ENCODE peak calls at places on chromosomes 5 and 9, in five cellular contexts. J, N, B, I and F are unnamed samples.

GRCh38 chr5:161548472-161549094 is 2.1 kb upstream of the GABRB2 start:
- DNase-seq in J (no peak), N (no peak), B (peak; percentile 69), I (no peak), F (no peak)

GRCh38 chr5:65262590-65263189 is 219.0 kb downstream of the ADAMTS6 start:
- DNase-seq in J (no peak), N (no peak), B (no peak), I (no peak), F (no peak)

GRCh38 chr5:179293276-179293675 is 52.0 kb downstream of the ADAMTS2 start:
- DNase-seq in J (no peak), N (no peak), B (no peak), I (no peak), F (no peak)

GRCh38 chr5:169440107-169440701 is 139.3 kb upstream of the SLIT3 start:
- DNase-seq in J (no peak), N (no peak), B (no peak), I (no peak), F (no peak)

GRCh38 chr5:180960209-180960608 is 28.4 kb upstream of the BTNL3 start:
- DNase-seq in J (no peak), N (no peak), B (no peak), I (no peak), F (no peak)

GRCh38 chr5:145375521-145375920 is 459.6 kb downstream of the PRELID2 start:
- DNase-seq in J (no peak), N (no peak), B (no peak), I (no peak), F (no peak)

GRCh38 chr9:93814561-93814960 is 140.6 kb downstream of the BARX1 start:
- DNase-seq in J (no peak), N (no peak), B (peak; percentile 57), I (no peak), F (peak; percentile 4)

GRCh38 chr9:126505697-126506346 is 107.9 kb upstream of the LMX1B start:
- DNase-seq in J (no peak), N (no peak), B (no peak), I (no peak), F (no peak)

GRCh38 chr5:72096602-72097205 is 10.6 kb upstream of the MAP1B start:
- DNase-seq in J (no peak), N (no peak), B (no peak), I (no peak), F (no peak)

GRCh38 chr9:16023466-16023865 is 470.6 kb downstream of the CCDC171 start:
- DNase-seq in J (no peak), N (no peak), B (no peak), I (no peak), F (no peak)

GRCh38 chr5:171306141-171306540 is 2.9 kb upstream of the TLX3 start:
- DNase-seq in J (no peak), N (no peak), B (no peak), I (no peak), F (no peak)

GRCh38 chr5:77463905-77464304 is 28.2 kb downstream of the WDR41 start:
- DNase-seq in J (no peak), N (no peak), B (no peak), I (no peak), F (no peak)

GRCh38 chr9:12426198-12426864 is 266.9 kb upstream of the TYRP1 start:
- DNase-seq in J (no peak), N (peak; percentile 8), B (peak; percentile 49), I (no peak), F (peak; percentile 4)

GRCh38 chr9:125758986-125759811 is 12.0 kb downstream of the PBX3 start:
- DNase-seq in J (no peak), N (no peak), B (no peak), I (peak; percentile 93), F (no peak)

GRCh38 chr5:133109655-133110483 is 58.1 kb downstream of the HSPA4 start:
- DNase-seq in J (no peak), N (no peak), B (peak; percentile 45), I (no peak), F (no peak)

GRCh38 chr9:128397831-128398230 is 22.8 kb upstream of the CERCAM start:
- DNase-seq in J (no peak), N (no peak), B (no peak), I (no peak), F (no peak)

GRCh38 chr5:149298857-149299404 is 27.3 kb downstream of the AFAP1L1 start:
- DNase-seq in J (no peak), N (no peak), B (no peak), I (no peak), F (no peak)

GRCh38 chr9:21854594-21854993 is 52.2 kb downstream of the MTAP start:
- DNase-seq in J (no peak), N (no peak), B (no peak), I (peak; percentile 29), F (no peak)

GRCh38 chr9:36992501-36993316 is 41.4 kb downstream of the PAX5 start:
- DNase-seq in J (no peak), N (no peak), B (no peak), I (no peak), F (no peak)

GRCh38 chr9:16475257-16475656 is 395.2 kb downstream of the BNC2 start:
- DNase-seq in J (no peak), N (no peak), B (no peak), I (no peak), F (no peak)

GRCh38 chr5:29758986-29759421 is 1434.5 kb upstream of the CDH6 start:
- DNase-seq in J (no peak), N (no peak), B (no peak), I (peak; percentile 97), F (no peak)

GRCh38 chr9:104900324-104900723 is 27.6 kb downstream of the ABCA1 start:
- DNase-seq in J (no peak), N (no peak), B (no peak), I (no peak), F (no peak)

GRCh38 chr5:10488144-10488543 is 46.5 kb downstream of the ROPN1L start:
- DNase-seq in J (no peak), N (no peak), B (no peak), I (no peak), F (no peak)

GRCh38 chr9:74555015-74555414 is 57.9 kb downstream of the RORB start:
- DNase-seq in J (no peak), N (no peak), B (no peak), I (no peak), F (peak; percentile 16)

GRCh38 chr5:148998174-148998797 is 64.6 kb downstream of the SH3TC2 start:
- DNase-seq in J (no peak), N (peak; percentile 32), B (no peak), I (peak; percentile 38), F (peak; percentile 26)

GRCh38 chr9:89008346-89009048 is 17.2 kb downstream of the S1PR3 start:
- DNase-seq in J (no peak), N (no peak), B (peak; percentile 39), I (no peak), F (no peak)

GRCh38 chr9:27445057-27445990 is 78.8 kb upstream of the IFNK start:
- DNase-seq in J (no peak), N (no peak), B (no peak), I (no peak), F (no peak)

GRCh38 chr9:33881635-33882034 is 64.7 kb downstream of the UBE2R2 start:
- DNase-seq in J (no peak), N (no peak), B (no peak), I (no peak), F (no peak)

GRCh38 chr5:133227897-133228296 is 176.1 kb downstream of the HSPA4 start:
- DNase-seq in J (no peak), N (no peak), B (no peak), I (no peak), F (no peak)

GRCh38 chr5:45765561-45765960 is 69.4 kb upstream of the HCN1 start:
- DNase-seq in J (no peak), N (no peak), B (no peak), I (no peak), F (no peak)

GRCh38 chr5:7960142-7960541 is 91.2 kb downstream of the MTRR start:
- DNase-seq in J (no peak), N (no peak), B (no peak), I (no peak), F (no peak)

GRCh38 chr5:128121679-128122078 is 38.1 kb downstream of the SLC12A2 start:
- DNase-seq in J (no peak), N (no peak), B (no peak), I (no peak), F (no peak)

GRCh38 chr9:90432951-90433350 is 209.7 kb downstream of the DIRAS2 start:
- DNase-seq in J (no peak), N (no peak), B (no peak), I (no peak), F (no peak)

GRCh38 chr5:90994796-90995195 is 388.3 kb downstream of the ARRDC3 start:
- DNase-seq in J (no peak), N (no peak), B (no peak), I (no peak), F (no peak)

GRCh38 chr9:79154806-79155205 is 417.0 kb upstream of the TLE4 start:
- DNase-seq in J (no peak), N (no peak), B (no peak), I (no peak), F (no peak)

DNA sequence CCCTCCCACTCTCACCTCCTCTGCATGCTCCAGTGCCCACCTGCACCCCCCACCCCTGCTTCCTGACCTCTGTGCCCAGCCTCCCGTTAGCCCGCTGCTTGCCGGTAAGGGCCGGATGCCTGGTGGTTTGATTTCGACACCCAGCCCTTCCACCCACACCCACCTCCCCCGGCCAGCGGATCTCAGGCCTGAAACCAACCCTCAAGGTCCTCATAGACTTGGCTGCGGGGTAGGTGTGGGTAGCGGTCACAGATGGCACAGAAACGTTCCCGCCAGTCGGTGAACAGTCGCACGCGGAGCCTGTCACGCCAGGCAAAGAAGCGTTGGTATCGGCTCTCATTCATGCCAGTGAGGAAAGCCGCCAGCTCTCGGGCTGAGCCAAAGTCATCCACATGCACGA is 1.4 kb downstream of the FUT7 start:
- DNase-seq in J (peak; percentile 42), N (no peak), B (no peak), I (no peak), F (no peak)
- TF ChIP-seq SUZ12 in J (no peak), N (no peak), B (no peak), I (no peak), F (no peak)

GRCh38 chr9:97046228-97046627 is 7.3 kb upstream of the CTSV start:
- DNase-seq in J (no peak), N (peak; percentile 54), B (peak; percentile 66), I (peak; percentile 36), F (no peak)
- TF ChIP-seq SUZ12 in J (no peak), N (no peak), B (no peak), I (no peak), F (no peak)

GRCh38 chr9:113720495-113720894 is 155.6 kb upstream of the ZNF618 start:
- DNase-seq in J (no peak), N (no peak), B (peak; percentile 31), I (no peak), F (no peak)
- TF ChIP-seq SUZ12 in J (no peak), N (no peak), B (no peak), I (no peak), F (no peak)

DNA sequence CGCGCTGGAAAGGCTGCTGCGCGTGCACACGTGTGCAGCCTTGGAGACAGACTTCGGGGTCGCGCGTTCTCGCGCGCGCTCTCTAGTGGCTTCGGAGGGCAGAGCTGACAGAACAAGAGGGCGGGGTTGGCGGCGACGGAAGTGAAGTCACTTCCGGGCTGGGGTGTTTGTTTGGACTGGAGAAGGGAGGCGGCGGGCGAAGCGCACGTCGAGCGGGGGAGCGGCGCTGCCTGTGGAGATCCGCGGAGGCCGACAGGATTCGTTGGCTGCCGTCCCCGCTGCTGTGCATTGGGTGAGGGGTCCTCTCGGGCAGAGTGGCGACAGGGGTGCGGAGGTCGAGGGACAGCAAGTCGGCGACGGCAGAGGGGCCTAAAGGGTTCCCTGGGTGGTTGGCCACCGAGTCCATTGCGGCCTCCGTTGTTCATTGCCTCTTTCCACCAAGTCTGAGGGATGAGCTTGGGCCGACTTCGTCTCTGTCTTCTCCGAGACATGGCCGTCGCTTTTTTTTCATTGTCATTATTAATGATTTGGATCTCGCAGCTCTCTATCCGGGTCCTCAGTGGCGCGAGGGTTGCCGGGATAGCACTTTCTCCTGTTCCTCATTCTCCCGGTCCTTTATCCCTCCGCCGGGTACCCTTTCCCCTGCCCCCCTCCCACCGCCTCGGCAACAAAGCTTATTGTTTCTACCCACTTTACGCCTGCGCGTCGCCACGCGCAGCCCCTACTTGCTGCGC is at the start of gene PAIP2:
- DNase-seq in J (peak; percentile 90), N (peak; percentile 94), B (peak; percentile 97), I (peak; percentile 94), F (peak; percentile 94)
- TF ChIP-seq SUZ12 in J (no peak), N (no peak), B (no peak), I (no peak), F (no peak)